ENCODE peak calls at places on chromosomes 13 and 19, in nine cellular contexts. H, X, I, G, N, L, M, R and O are unnamed samples.

GRCh38 chr13:33479066-33479465 is 193.5 kb upstream of the STARD13 start:
- DNase-seq in H (no peak), X (no peak), I (no peak), G (no peak), N (no peak), L (no peak), M (no peak), R (no peak), O (no peak)

GRCh38 chr13:111954681-111955411 is 112.1 kb upstream of the SOX1 start:
- DNase-seq in H (no peak), X (no peak), I (no peak), G (no peak), N (no peak), L (no peak), M (peak; percentile 50), R (no peak), O (no peak)

GRCh38 chr13:94968040-94968756 is 255.9 kb upstream of the SOX21 start:
- DNase-seq in H (no peak), X (no peak), I (peak; percentile 4), G (no peak), N (no peak), L (no peak), M (no peak), R (no peak), O (no peak)

GRCh38 chr13:26968431-26969335 is 202.9 kb downstream of the USP12 start:
- DNase-seq in H (no peak), X (no peak), I (no peak), G (no peak), N (no peak), L (no peak), M (no peak), R (no peak), O (no peak)

GRCh38 chr13:107351305-107351704 is 783.4 kb upstream of the ARGLU1 start:
- DNase-seq in H (no peak), X (no peak), I (no peak), G (no peak), N (no peak), L (no peak), M (no peak), R (no peak), O (no peak)

GRCh38 chr19:37594982-37595382 is 306 bp downstream of the ZNF540 start:
- DNase-seq in H (peak; percentile 66), X (no peak), I (no peak), G (no peak), N (peak; percentile 57), L (peak; percentile 81), M (peak; percentile 83), R (no peak), O (peak; percentile 11)

GRCh38 chr19:18488403-18488723 is 33.5 kb downstream of the ELL start:
- DNase-seq in H (no peak), X (no peak), I (no peak), G (peak; percentile 35), N (peak; percentile 69), L (no peak), M (no peak), R (no peak), O (no peak)

GRCh38 chr19:45404557-45405434 is at the start of gene PPP1R13L:
- DNase-seq in H (peak; percentile 89), X (no peak), I (no peak), G (peak; percentile 94), N (peak; percentile 72), L (peak; percentile 94), M (peak; percentile 91), R (no peak), O (no peak)

DNA sequence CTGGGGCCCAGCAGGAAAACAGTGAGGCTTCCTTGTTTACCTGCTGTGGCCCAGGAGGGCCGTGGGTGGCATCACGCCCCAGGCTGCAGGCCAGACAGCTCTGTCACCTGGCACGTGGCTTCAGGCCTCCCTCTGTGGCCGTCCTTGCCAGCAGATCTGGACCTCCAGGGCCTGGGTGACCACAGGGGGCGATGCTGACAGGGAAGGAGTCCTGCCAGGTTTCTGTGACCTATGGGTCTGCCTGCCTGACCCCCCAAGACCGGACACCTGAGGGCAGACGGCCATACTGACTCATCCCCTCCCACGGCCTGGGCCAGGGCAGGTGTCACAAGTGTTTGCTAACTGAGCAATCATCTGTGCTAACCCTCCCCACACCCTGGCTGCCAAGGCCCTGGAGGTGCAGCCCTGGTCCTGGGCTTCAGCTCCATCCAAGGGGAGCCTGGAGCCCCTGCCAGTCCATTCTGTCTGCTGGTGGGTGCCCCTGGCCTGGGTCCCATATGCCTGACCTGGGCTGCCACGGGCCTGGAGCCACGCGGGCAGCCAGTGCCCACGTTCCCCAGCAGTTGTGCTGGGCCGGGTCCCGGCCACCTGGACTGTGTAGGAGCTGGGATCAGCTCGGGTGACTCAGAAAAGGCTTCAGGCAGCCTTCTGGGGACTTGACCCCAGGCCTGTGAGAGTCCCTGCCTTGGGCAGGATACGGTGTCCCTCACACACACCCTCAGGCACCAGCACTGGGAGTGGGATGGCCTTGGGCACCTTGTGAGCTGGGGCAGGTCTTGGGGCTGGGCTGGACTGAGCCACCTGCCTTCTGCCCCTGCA is 3.7 kb downstream of the CDC34 start:
- DNase-seq in H (no peak), X (no peak), I (no peak), G (peak; percentile 48), N (peak; percentile 80), L (no peak), M (no peak), R (no peak), O (no peak)
- TF ChIP-seq CTCF in H (no peak), X (no peak), I (peak; percentile 9), G (peak; percentile 9), N (no peak), L (no peak), M (no peak), R (no peak), O (no peak)

DNA sequence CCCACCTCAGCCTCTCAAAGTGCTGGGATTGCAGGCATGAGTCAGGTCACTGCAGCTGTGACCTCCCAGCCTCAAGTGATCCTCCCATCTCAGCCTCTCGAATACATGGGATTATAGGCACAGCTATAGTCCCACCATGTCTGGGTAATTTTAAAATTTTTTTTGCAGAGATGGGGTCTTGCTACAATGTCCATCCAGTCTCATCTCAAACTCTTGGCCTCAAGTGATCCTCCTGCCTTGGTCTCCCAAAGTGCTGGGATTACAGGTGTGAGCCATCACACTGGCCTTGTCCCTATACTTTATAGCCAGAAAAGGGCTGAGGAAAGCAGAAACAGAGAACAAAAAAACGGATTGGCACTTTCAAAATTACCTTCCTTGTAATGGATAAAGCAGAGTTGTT is 4.8 kb upstream of the FBXO27 start:
- DNase-seq in H (no peak), X (no peak), I (no peak), G (no peak), N (no peak), L (no peak), M (no peak), R (no peak), O (no peak)
- H3K4me3 ChIP-seq in H (no peak overlapping the region), X (no peak overlapping the region), I (no peak overlapping the region), G (no peak overlapping the region), N (no peak overlapping the region), L (no peak overlapping the region), M (no peak overlapping the region), R (no peak overlapping the region), O (no peak overlapping the region)

GRCh38 chr13:82850644-82851043 is 1031.6 kb downstream of the SLITRK1 start:
- DNase-seq in H (no peak), X (no peak), I (no peak), G (no peak), N (no peak), L (no peak), M (no peak), R (no peak), O (no peak)

GRCh38 chr13:82848766-82849165 is 1033.5 kb downstream of the SLITRK1 start:
- DNase-seq in H (no peak), X (no peak), I (no peak), G (no peak), N (no peak), L (no peak), M (no peak), R (no peak), O (no peak)

DNA sequence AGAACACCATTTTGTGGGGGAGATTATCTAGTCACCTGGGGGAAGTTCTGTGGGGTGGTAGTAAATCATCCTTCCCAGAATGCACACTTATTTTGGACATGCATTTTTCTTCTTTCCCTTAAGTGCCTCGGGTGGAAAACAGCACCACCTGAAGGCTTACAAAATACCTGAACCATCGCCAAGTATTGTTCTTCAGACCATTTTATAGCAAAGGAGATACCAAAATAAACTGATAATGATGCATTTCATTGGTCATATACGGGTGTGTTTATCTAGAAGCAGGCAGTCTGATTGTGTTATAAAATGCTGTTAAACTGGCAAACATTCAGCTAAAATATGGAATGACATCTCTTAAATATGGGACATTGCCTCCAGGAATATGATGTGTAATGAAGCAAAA is 1034.7 kb downstream of the SLITRK1 start:
- DNase-seq in H (no peak), X (no peak), I (no peak), G (no peak), N (no peak), L (no peak), M (no peak), R (no peak), O (no peak)
- TF ChIP-seq CTCF in H (no peak), X (no peak), I (no peak), G (peak; percentile 15), N (no peak), L (no peak), M (no peak), R (no peak), O (no peak)

GRCh38 chr19:17309198-17309961 is at the start of gene DDA1:
- DNase-seq in H (peak; percentile 99), X (peak; percentile 98), I (peak; percentile 93), G (peak; percentile 100), N (peak; percentile 100), L (peak; percentile 100), M (peak; percentile 100), R (peak; percentile 99), O (peak; percentile 99)

GRCh38 chr19:17309962-17310461 is 649 bp downstream of the DDA1 start:
- DNase-seq in H (no peak), X (no peak), I (no peak), G (no peak), N (no peak), L (no peak), M (no peak), R (no peak), O (no peak)

GRCh38 chr19:17311455-17312248 is 2.3 kb downstream of the DDA1 start:
- DNase-seq in H (no peak), X (no peak), I (no peak), G (peak; percentile 77), N (no peak), L (no peak), M (no peak), R (no peak), O (no peak)

GRCh38 chr19:17314007-17314589 is 4.7 kb downstream of the DDA1 start:
- DNase-seq in H (no peak), X (no peak), I (no peak), G (no peak), N (no peak), L (no peak), M (no peak), R (no peak), O (no peak)

DNA sequence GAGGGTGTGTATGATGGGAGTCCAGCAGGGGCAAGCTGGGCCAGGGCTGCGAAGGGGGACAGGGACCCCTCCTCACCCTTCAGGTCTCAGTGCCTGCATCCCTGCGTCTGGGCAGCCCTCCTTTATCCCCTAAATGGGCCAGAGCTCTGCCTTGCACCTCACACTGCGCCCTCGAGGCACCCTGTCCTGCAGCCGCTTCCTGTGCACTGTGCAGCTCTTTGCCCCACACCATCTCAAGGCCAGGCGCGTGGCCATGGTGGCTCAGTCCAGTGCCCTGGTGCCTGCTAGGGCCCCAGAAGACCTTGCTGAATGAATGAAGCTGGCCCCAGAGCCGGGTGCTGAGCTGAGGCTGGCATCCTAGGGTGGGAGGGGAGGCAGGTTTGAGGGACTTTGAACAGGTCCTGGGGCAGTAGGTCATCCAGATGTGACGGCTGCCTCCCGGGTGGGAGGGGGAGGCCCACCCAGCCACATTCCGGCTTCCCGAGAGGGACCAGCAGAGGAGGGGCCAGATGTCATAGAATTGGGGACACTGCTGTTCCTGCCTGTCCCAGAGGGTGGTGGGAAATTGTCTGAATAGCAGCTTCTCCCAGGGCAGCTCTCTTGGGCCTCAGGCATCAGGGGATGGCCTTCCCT is 3.2 kb downstream of the DDA1 start:
- DNase-seq in H (no peak), X (no peak), I (no peak), G (no peak), N (no peak), L (no peak), M (no peak), R (no peak), O (no peak)
- H3K4me3 ChIP-seq in H (no peak overlapping the region), X (no peak overlapping the region), I (no peak overlapping the region), G (no peak overlapping the region), N (no peak overlapping the region), L (no peak overlapping the region), M (no peak overlapping the region), R (no peak overlapping the region), O (no peak overlapping the region)